ENCODE peak calls at places on chromosome 22, in nine cellular contexts. Z, N, L, S, E, T, G, P and U are unnamed samples.

GRCh38 chr22:19645391-19645790 is 68.9 kb upstream of the SEPTIN5 start:
- DNase-seq in Z (no peak), N (no peak), L (no peak), S (no peak), E (no peak), T (no peak), G (no peak), P (no peak), U (no peak)

GRCh38 chr22:34080501-34080900 is 160.2 kb upstream of the LARGE1 start:
- DNase-seq in Z (no peak), N (no peak), L (no peak), S (no peak), E (no peak), T (no peak), G (no peak), P (no peak), U (no peak)

GRCh38 chr22:25219948-25220442 is 556 bp downstream of the CRYBB2 start:
- DNase-seq in Z (no peak), N (no peak), L (no peak), S (no peak), E (no peak), T (peak), G (no peak), P (no peak), U (no peak)

GRCh38 chr22:28899199-28899853 is 16.0 kb downstream of the ZNRF3 start:
- DNase-seq in Z (no peak), N (no peak), L (no peak), S (no peak), E (no peak), T (peak), G (peak), P (no peak), U (no peak)

GRCh38 chr22:38921126-38921525 is 36.3 kb upstream of the APOBEC3A start:
- DNase-seq in Z (no peak), N (no peak), L (no peak), S (no peak), E (no peak), T (peak), G (no peak), P (no peak), U (no peak)

GRCh38 chr22:24183321-24184031 is 2.2 kb downstream of the SUSD2 start:
- DNase-seq in Z (no peak), N (no peak), L (no peak), S (no peak), E (no peak), T (no peak), G (no peak), P (no peak), U (no peak)

GRCh38 chr22:38694049-38694448 is 6.7 kb downstream of the JOSD1 start:
- DNase-seq in Z (no peak), N (no peak), L (no peak), S (no peak), E (no peak), T (no peak), G (no peak), P (no peak), U (no peak)

GRCh38 chr22:29359469-29359868 is 28.9 kb downstream of the AP1B1 start:
- DNase-seq in Z (no peak), N (peak), L (no peak), S (peak), E (peak), T (no peak), G (peak), P (peak), U (no peak)

GRCh38 chr22:20651286-20651685 is 122.6 kb upstream of the SERPIND1 start:
- DNase-seq in Z (no peak), N (peak), L (no peak), S (no peak), E (peak), T (no peak), G (no peak), P (no peak), U (no peak)

GRCh38 chr22:33920927-33921575 is 775 bp upstream of the LARGE1 start:
- DNase-seq in Z (peak), N (peak), L (peak), S (peak), E (peak), T (peak), G (peak), P (peak), U (peak)

GRCh38 chr22:27676545-27677188 is 124.9 kb downstream of the MN1 start:
- DNase-seq in Z (no peak), N (peak), L (no peak), S (no peak), E (peak), T (no peak), G (no peak), P (no peak), U (no peak)

GRCh38 chr22:48511781-48512327 is 1315.8 kb downstream of the BRD1 start:
- DNase-seq in Z (no peak), N (no peak), L (no peak), S (no peak), E (no peak), T (no peak), G (no peak), P (no peak), U (no peak)

GRCh38 chr22:48513446-48513845 is 1314.2 kb downstream of the BRD1 start:
- DNase-seq in Z (no peak), N (no peak), L (no peak), S (no peak), E (no peak), T (no peak), G (no peak), P (no peak), U (no peak)

GRCh38 chr22:48510599-48510998 is 1317.1 kb downstream of the BRD1 start:
- DNase-seq in Z (no peak), N (no peak), L (no peak), S (no peak), E (no peak), T (no peak), G (no peak), P (no peak), U (no peak)

GRCh38 chr22:48513929-48514328 is 1313.7 kb downstream of the BRD1 start:
- DNase-seq in Z (no peak), N (no peak), L (no peak), S (no peak), E (no peak), T (no peak), G (no peak), P (no peak), U (no peak)

GRCh38 chr22:48511211-48511610 is 1316.5 kb downstream of the BRD1 start:
- DNase-seq in Z (no peak), N (no peak), L (no peak), S (no peak), E (no peak), T (no peak), G (no peak), P (no peak), U (no peak)
- TF ChIP-seq CTCF in Z (no peak), N (no peak), L (no peak), S (no peak), E (no peak), T (no peak), G (no peak), P (no peak), U (no peak)

GRCh38 chr22:37194750-37195149 is 6.7 kb upstream of the C1QTNF6 start:
- DNase-seq in Z (no peak), N (no peak), L (no peak), S (no peak), E (no peak), T (no peak), G (no peak), P (no peak), U (no peak)

GRCh38 chr22:37198290-37199102 is 10.4 kb upstream of the C1QTNF6 start:
- DNase-seq in Z (peak), N (peak), L (no peak), S (peak), E (peak), T (peak), G (peak), P (peak), U (peak)

GRCh38 chr22:37197451-37198289 is 9.6 kb upstream of the C1QTNF6 start:
- DNase-seq in Z (no peak), N (peak), L (no peak), S (peak), E (peak), T (peak), G (no peak), P (peak), U (no peak)

GRCh38 chr22:37195921-37196320 is 7.9 kb upstream of the C1QTNF6 start:
- DNase-seq in Z (no peak), N (peak), L (no peak), S (peak), E (no peak), T (peak), G (no peak), P (no peak), U (no peak)

DNA sequence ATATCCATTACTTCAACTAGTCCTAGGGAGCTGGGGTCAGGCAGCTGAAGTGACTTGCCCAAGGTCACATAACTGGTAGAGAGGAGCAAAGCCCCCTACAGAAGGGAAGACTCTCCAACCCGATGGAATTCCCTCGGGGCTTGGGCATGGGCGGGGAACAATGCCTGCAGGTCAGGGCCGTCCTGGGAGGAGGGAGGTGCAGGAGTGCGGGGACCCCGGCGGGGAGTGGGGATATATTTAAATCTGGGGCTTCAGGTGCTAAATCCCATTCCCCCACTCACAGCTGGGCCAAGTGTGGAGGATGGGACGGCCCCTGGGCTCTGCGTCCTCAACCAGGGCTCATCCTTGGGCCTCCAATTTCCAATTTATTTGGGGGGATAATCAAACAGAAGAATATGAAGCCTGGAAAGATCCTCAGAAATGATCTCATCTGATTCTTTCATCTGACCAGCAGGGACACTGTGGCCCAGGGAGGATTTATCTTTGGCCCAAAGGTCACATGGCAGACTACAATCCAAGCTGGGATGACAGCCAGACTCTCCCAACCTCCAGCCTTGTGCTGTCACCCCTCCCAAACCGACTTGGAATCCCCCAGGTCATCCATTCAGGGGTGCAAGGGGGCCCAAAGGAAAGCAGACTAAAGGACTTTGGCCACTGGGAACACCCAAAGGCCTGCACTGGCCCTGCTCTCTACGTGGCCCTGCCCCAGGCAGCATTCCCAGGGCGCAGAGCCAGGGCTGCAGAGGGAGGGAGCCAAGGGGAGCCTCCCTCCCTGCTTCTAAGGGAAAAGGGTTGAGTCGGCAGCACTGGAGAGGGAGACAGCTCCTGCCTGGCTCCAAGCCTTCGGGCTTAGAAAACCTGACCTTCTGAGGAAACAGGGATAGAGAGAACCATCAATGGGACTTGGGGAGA is 8.7 kb upstream of the C1QTNF6 start:
- DNase-seq in Z (no peak), N (peak), L (peak), S (peak), E (peak), T (peak), G (no peak), P (peak), U (no peak)
- TF ChIP-seq CTCF in Z (no peak), N (no peak), L (no peak), S (peak), E (no peak), T (no peak), G (no peak), P (no peak), U (no peak)

GRCh38 chr22:47842119-47842518 is 1079.7 kb downstream of the TBC1D22A start:
- DNase-seq in Z (no peak), N (no peak), L (no peak), S (no peak), E (no peak), T (no peak), G (peak), P (no peak), U (no peak)
- TF ChIP-seq CTCF in Z (no peak), N (no peak), L (no peak), S (no peak), E (no peak), T (no peak), G (peak), P (no peak), U (no peak)

GRCh38 chr22:22235564-22235963 is 9.0 kb upstream of the VPREB1 start:
- DNase-seq in Z (peak), N (peak), L (no peak), S (no peak), E (peak), T (peak), G (peak), P (no peak), U (peak)
- TF ChIP-seq CTCF in Z (peak), N (peak), L (no peak), S (no peak), E (peak), T (peak), G (peak), P (no peak), U (peak)

GRCh38 chr22:48488149-48488551 is 1339.5 kb downstream of the BRD1 start:
- DNase-seq in Z (peak), N (no peak), L (no peak), S (no peak), E (no peak), T (no peak), G (peak), P (no peak), U (no peak)
- TF ChIP-seq CTCF in Z (peak), N (no peak), L (peak), S (no peak), E (no peak), T (no peak), G (peak), P (no peak), U (no peak)

GRCh38 chr22:30640361-30640760 is 4.8 kb downstream of the SLC35E4 start:
- DNase-seq in Z (no peak), N (no peak), L (no peak), S (no peak), E (no peak), T (no peak), G (no peak), P (no peak), U (no peak)

GRCh38 chr22:30634477-30635233 is 926 bp upstream of the SLC35E4 start:
- DNase-seq in Z (peak), N (peak), L (peak), S (peak), E (peak), T (peak), G (peak), P (peak), U (peak)

GRCh38 chr22:30637701-30638114 is 2.1 kb downstream of the SLC35E4 start:
- DNase-seq in Z (no peak), N (peak), L (no peak), S (no peak), E (no peak), T (peak), G (no peak), P (no peak), U (no peak)

GRCh38 chr22:30636226-30637077 is 871 bp downstream of the SLC35E4 start:
- DNase-seq in Z (no peak), N (peak), L (no peak), S (peak), E (no peak), T (peak), G (peak), P (peak), U (peak)

DNA sequence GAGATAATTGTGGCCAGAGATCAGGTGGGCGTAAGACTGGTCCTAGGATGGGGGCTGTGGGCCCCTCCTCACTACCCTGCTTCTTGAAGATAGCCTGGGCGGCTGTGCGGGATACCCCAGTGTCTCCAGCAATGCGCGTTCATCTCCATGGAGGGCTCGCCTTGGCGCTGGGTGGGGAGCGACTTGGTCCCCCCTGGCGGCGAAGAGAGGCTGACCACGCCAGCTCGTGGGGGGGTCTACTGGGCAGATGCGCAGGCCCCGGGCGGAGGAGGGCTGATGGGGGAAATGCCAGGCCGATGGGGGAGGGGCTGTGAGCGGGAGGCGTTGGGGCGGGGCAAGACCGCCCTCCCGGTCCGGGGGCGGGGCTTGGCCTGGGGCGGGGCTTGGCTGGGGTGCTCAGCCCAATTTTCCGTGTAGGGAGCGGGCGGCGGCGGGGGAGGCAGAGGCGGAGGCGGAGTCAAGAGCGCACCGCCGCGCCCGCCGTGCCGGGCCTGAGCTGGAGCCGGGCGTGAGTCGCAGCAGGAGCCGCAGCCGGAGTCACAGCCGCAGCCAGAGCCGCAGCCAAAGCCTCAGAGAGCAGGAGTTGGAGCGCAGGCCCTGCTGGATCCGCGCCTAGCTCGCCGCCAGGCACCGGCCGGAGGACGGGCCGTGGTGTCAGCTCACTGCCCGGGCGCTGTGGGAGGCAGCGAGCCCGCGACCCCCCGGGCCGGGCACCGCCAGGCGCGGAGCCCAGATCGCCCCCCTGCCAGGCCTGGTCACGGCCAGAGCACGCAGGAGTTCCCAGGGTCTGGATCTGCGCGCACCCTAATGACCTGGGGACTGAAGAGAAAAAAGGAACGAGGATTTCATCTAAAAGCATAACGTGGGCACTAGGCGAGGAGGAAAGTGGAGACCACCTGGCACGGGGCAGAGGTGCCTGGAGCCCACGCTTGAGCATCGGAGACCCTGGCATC is at the start of gene SLC35E4:
- DNase-seq in Z (peak), N (peak), L (peak), S (peak), E (peak), T (peak), G (peak), P (peak), U (peak)
- TF ChIP-seq CTCF in Z (peak), N (peak), L (peak), S (peak), E (peak), T (peak), G (no peak), P (no peak), U (peak)

GRCh38 chr22:31233001-31233400 is 20.9 kb downstream of the LIMK2 start:
- DNase-seq in Z (no peak), N (no peak), L (no peak), S (no peak), E (no peak), T (no peak), G (no peak), P (no peak), U (no peak)

GRCh38 chr22:31228425-31228824 is 16.3 kb downstream of the LIMK2 start:
- DNase-seq in Z (no peak), N (no peak), L (no peak), S (no peak), E (no peak), T (no peak), G (no peak), P (no peak), U (no peak)

GRCh38 chr22:31230155-31230870 is 18.2 kb downstream of the LIMK2 start:
- DNase-seq in Z (no peak), N (peak), L (no peak), S (no peak), E (peak), T (no peak), G (no peak), P (peak), U (peak)

GRCh38 chr22:31229402-31230140 is 17.5 kb downstream of the LIMK2 start:
- DNase-seq in Z (peak), N (peak), L (no peak), S (peak), E (peak), T (no peak), G (no peak), P (peak), U (no peak)

DNA sequence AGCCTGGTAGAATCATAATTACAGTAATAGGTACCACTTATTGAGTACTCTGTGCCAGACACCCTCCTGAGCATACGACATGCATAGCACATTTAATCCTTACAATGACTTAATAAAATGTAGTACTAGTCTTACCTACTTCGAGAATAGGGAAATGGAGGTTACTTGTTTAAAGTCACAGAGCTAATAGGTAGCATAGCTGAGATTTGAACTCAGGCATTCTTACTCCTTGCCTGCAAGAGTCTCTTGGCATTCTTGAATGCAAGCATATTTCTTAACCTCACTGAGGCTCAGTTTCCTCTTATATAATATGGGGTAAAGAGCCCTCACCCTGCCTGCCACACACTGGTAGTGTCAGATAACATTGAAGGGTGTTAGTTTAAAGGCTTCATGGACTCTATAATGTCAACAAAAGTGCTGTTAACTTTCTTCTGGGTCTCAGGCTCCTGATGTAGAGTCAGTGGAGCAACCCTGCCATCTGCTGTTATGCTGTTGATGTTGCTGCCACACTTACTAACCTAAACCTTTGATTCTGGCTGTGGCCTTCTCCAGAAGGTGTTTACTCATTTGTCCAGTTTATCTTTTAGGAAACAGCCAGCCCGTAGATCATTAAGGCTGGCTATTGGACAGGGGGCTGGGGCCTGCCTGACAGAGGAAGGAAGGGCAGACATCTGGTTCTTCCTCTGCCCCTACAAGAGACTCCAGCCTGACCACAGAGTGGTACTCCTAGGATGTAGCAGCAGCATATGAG is 18.9 kb downstream of the LIMK2 start:
- DNase-seq in Z (peak), N (peak), L (no peak), S (peak), E (peak), T (peak), G (peak), P (peak), U (peak)
- TF ChIP-seq CTCF in Z (peak), N (peak), L (peak), S (peak), E (peak), T (peak), G (peak), P (peak), U (peak)

GRCh38 chr22:45977003-45977395 is at the start of gene WNT7B:
- DNase-seq in Z (peak), N (no peak), L (no peak), S (no peak), E (no peak), T (peak), G (no peak), P (no peak), U (no peak)

GRCh38 chr22:45975266-45976161 is 1.4 kb downstream of the WNT7B start:
- DNase-seq in Z (no peak), N (no peak), L (no peak), S (no peak), E (no peak), T (peak), G (no peak), P (no peak), U (no peak)

GRCh38 chr22:45978275-45978713 is 1.3 kb upstream of the WNT7B start:
- DNase-seq in Z (no peak), N (no peak), L (no peak), S (no peak), E (no peak), T (no peak), G (no peak), P (no peak), U (no peak)

GRCh38 chr22:45976351-45977002 is 485 bp downstream of the WNT7B start:
- DNase-seq in Z (no peak), N (no peak), L (no peak), S (no peak), E (no peak), T (peak), G (no peak), P (no peak), U (no peak)

GRCh38 chr22:45977551-45978274 is 751 bp upstream of the WNT7B start:
- DNase-seq in Z (no peak), N (peak), L (no peak), S (no peak), E (no peak), T (no peak), G (no peak), P (no peak), U (no peak)
- TF ChIP-seq CTCF in Z (no peak), N (no peak), L (no peak), S (no peak), E (no peak), T (no peak), G (no peak), P (no peak), U (no peak)

GRCh38 chr22:31104869-31105268 is 2.5 kb downstream of the SELENOM start:
- DNase-seq in Z (no peak), N (peak), L (no peak), S (peak), E (no peak), T (no peak), G (no peak), P (peak), U (no peak)
- TF ChIP-seq CTCF in Z (no peak), N (no peak), L (peak), S (peak), E (peak), T (peak), G (no peak), P (no peak), U (peak)